ENCODE peak calls at places on chromosomes 13 and 19, in five cellular contexts. I is left ventricle myocardium inferior, V is mesothelial cell of epicardium, U is AG04450, Q is thoracic aorta. W is an unnamed sample.

GRCh38 chr19:46355234-46355990 is 8.5 kb downstream of the PPP5C start:
- DNase-seq in I (no peak), V (no peak), U (no peak), Q (no peak), W (no peak)

GRCh38 chr13:95254341-95254740 is 46.9 kb downstream of the ABCC4 start:
- DNase-seq in I (no peak), V (no peak), U (no peak), Q (no peak), W (no peak)

GRCh38 chr19:56105090-56105701 is 15.9 kb downstream of the ZNF787 start:
- DNase-seq in I (peak), V (no peak), U (no peak), Q (peak), W (peak)

GRCh38 chr13:40130871-40131636 is 475.6 kb downstream of the COG6 start:
- DNase-seq in I (no peak), V (no peak), U (no peak), Q (no peak), W (no peak)

GRCh38 chr13:59279024-59279423 is 884.7 kb downstream of the DIAPH3 start:
- DNase-seq in I (no peak), V (no peak), U (no peak), Q (no peak), W (no peak)

GRCh38 chr13:110555601-110556223 is 5.8 kb downstream of the RAB20 start:
- DNase-seq in I (no peak), V (no peak), U (no peak), Q (no peak), W (no peak)

GRCh38 chr19:5967994-5968430 is 9.9 kb downstream of the RANBP3 start:
- DNase-seq in I (peak), V (no peak), U (peak), Q (no peak), W (peak)

GRCh38 chr19:35592226-35592625 is 6.3 kb downstream of the PMIS2 start:
- DNase-seq in I (no peak), V (no peak), U (peak), Q (no peak), W (no peak)

DNA sequence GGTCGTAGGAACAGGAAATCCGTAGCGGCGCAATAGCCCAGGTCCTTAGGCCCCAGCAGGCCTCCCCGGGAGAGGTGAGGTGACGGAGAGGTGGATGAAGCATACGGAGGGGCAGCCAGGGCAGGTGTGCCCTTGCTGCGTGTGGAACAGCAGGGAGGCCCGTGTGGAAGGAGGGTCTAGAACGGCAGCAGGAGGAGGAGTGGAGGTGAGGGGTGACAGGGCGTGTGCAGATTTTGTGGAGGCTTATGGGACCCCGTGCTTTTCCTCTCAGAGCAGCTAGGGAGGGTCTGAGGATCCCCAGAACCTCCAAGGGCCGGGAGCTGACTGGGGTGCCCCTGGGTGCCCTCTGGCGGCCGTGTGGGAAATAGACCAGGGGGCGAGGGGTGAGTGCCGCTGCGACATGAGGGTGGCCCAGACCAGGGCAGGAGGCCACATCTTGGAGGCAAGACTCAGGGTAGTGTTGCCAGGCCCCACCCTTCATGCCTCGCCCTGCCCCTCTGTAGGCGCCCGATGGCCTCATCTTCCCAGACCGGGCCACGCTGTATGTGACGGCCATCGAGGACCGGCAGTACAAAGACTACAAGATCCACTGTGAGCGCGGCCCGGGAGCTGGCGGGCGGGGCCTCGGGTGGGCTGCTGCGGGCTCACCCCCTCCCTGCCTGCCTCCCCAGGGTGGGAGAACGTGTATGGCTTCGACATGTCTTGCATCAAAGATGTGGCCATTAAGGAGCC is 5.0 kb upstream of the ADM5 start:
- DNase-seq in I (no peak), V (no peak), U (no peak), Q (no peak), W (no peak)
- TF ChIP-seq CTCF in I (peak), V (peak), U (peak), Q (peak), W (peak)

GRCh38 chr13:108269601-108270328 is at the start of gene TNFSF13B:
- DNase-seq in I (peak), V (no peak), U (no peak), Q (no peak), W (peak)
- TF ChIP-seq CTCF in I (no peak), V (no peak), U (no peak), Q (no peak), W (no peak)

GRCh38 chr19:8481616-8482015 is 20.8 kb downstream of the PRAM1 start:
- DNase-seq in I (no peak), V (no peak), U (no peak), Q (no peak), W (no peak)
- TF ChIP-seq CTCF in I (no peak), V (no peak), U (no peak), Q (no peak), W (no peak)

GRCh38 chr19:2478324-2478755 is 2.4 kb downstream of the GADD45B start:
- DNase-seq in I (peak), V (no peak), U (no peak), Q (peak), W (peak)
- TF ChIP-seq CTCF in I (peak), V (no peak), U (peak), Q (peak), W (no peak)